ENCODE peak calls at places on chromosomes 1 and 21, in nine cellular contexts. H is fibroblast of mammary gland; C is spleen; U is activated naive CD8-positive, alpha-beta T cell treated with anti-CD3 and anti-CD28 coated beads for 36 hours; J is A172; D is stimulated activated CD4-positive, alpha-beta T cell treated with anti-CD3 and anti-CD28 coated beads, TNF-alpha, amount 100 ng/mL, for 1 hour; G is astrocyte of the cerebellum; T is left ventricle myocardium superior; K is trophoblast cell. Q is an unnamed sample.

GRCh38 chr1:212012034-212012740 is 23.2 kb downstream of the INTS7 start:
- DNase-seq in J (peak), G (peak), C (peak), D (peak), H (peak), U (peak), T (peak), K (peak), Q (no peak)

GRCh38 chr21:46000731-46001641 is 19.4 kb downstream of the COL6A1 start:
- DNase-seq in T (peak), D (no peak), U (no peak), K (no peak), G (no peak), J (no peak), C (peak), H (peak), Q (peak)

GRCh38 chr1:154398141-154398540 is 7.0 kb upstream of the IL6R start:
- DNase-seq in T (no peak), U (no peak), G (no peak), C (no peak), H (no peak), K (no peak), J (no peak), D (no peak), Q (no peak)

GRCh38 chr21:41520560-41521442 is 12.8 kb upstream of the TMPRSS2 start:
- DNase-seq in J (no peak), G (no peak), H (no peak), C (no peak), K (no peak), U (no peak), T (no peak), D (no peak), Q (no peak)

GRCh38 chr21:16408280-16408669 is 678.5 kb downstream of the USP25 start:
- DNase-seq in J (peak), D (no peak), G (no peak), H (no peak), T (no peak), U (no peak), K (no peak), C (no peak), Q (no peak)

GRCh38 chr1:44246806-44247205 is 33.5 kb downstream of the DMAP1 start:
- DNase-seq in J (no peak), C (no peak), K (no peak), H (no peak), G (no peak), D (no peak), T (no peak), U (no peak), Q (no peak)

GRCh38 chr1:241413386-241413785 is 56.4 kb upstream of the RGS7 start:
- DNase-seq in H (peak), K (no peak), C (no peak), D (no peak), T (no peak), U (no peak), G (no peak), J (peak), Q (no peak)

GRCh38 chr1:29197590-29197924 is 15.9 kb upstream of the SRSF4 start:
- DNase-seq in H (peak), U (peak), G (no peak), K (no peak), C (no peak), T (no peak), J (peak), D (no peak), Q (no peak)

GRCh38 chr1:231162970-231163830 is 1.3 kb downstream of the TRIM67 start:
- DNase-seq in K (no peak), G (no peak), T (no peak), H (no peak), U (no peak), J (no peak), D (no peak), C (no peak), Q (no peak)

GRCh38 chr1:163174524-163175437 is 27.9 kb downstream of the RGS5 start:
- DNase-seq in G (peak), D (no peak), H (peak), K (peak), T (peak), U (peak), C (peak), J (peak), Q (peak)

GRCh38 chr1:19621274-19621950 is 22.7 kb upstream of the NBL1 start:
- DNase-seq in D (no peak), C (no peak), U (no peak), J (no peak), H (peak), G (no peak), K (no peak), T (no peak), Q (no peak)

GRCh38 chr1:229280921-229281320 is 10.0 kb downstream of the RAB4A start:
- DNase-seq in H (peak), G (no peak), C (no peak), D (no peak), J (no peak), U (no peak), T (no peak), K (no peak), Q (no peak)

GRCh38 chr1:154736840-154737239 is 128.9 kb upstream of the ADAR start:
- DNase-seq in K (no peak), G (no peak), C (no peak), H (peak), T (no peak), D (no peak), J (peak), U (peak), Q (peak)

GRCh38 chr1:244836135-244836521 is 670 bp downstream of the COX20 start:
- DNase-seq in T (no peak), G (no peak), K (peak), D (no peak), H (peak), U (no peak), C (no peak), J (peak), Q (no peak)

GRCh38 chr1:36183309-36183856 is 27.4 kb downstream of the MAP7D1 start:
- DNase-seq in D (no peak), J (no peak), U (no peak), C (no peak), K (no peak), H (peak), G (no peak), T (no peak), Q (no peak)

GRCh38 chr1:155981266-155982088 is 3.1 kb upstream of the ARHGEF2 start:
- DNase-seq in H (peak), T (no peak), U (no peak), K (peak), J (peak), D (no peak), C (peak), G (no peak), Q (no peak)

GRCh38 chr1:8418301-8418700 is 100.4 kb downstream of the SLC45A1 start:
- DNase-seq in T (no peak), G (no peak), H (no peak), J (no peak), K (no peak), U (no peak), D (no peak), C (no peak), Q (no peak)

GRCh38 chr1:3817138-3817740 is 20.9 kb upstream of the LRRC47 start:
- DNase-seq in C (no peak), J (no peak), D (no peak), G (no peak), U (no peak), T (no peak), H (no peak), K (no peak), Q (peak)

GRCh38 chr1:216823731-216824130 is 100.5 kb upstream of the ESRRG start:
- DNase-seq in C (no peak), G (no peak), J (no peak), H (no peak), U (no peak), D (no peak), K (no peak), T (no peak), Q (no peak)

GRCh38 chr1:76238094-76238551 is 163.6 kb downstream of the ST6GALNAC3 start:
- DNase-seq in K (peak), C (no peak), T (no peak), U (no peak), G (no peak), H (no peak), J (peak), D (no peak), Q (no peak)

GRCh38 chr1:20507248-20507563 is 745 bp downstream of the MUL1 start:
- DNase-seq in D (no peak), C (no peak), H (no peak), J (no peak), G (no peak), T (no peak), K (no peak), U (no peak), Q (no peak)

GRCh38 chr1:241507189-241507820 is 12.2 kb downstream of the FH start:
- DNase-seq in J (no peak), D (no peak), C (no peak), G (no peak), T (no peak), K (no peak), U (no peak), H (peak), Q (no peak)

GRCh38 chr1:23400324-23401110 is 24.0 kb downstream of the TCEA3 start:
- DNase-seq in C (no peak), T (peak), J (no peak), H (peak), K (no peak), G (no peak), D (no peak), U (no peak), Q (no peak)

GRCh38 chr21:17726047-17726446 is 93.1 kb downstream of the C21orf91 start:
- DNase-seq in H (peak), T (no peak), C (no peak), G (no peak), U (no peak), D (no peak), K (peak), J (no peak), Q (no peak)

GRCh38 chr21:41706678-41707077 is 60.2 kb downstream of the RIPK4 start:
- DNase-seq in T (no peak), H (peak), K (no peak), G (no peak), D (no peak), U (no peak), C (no peak), J (peak), Q (peak)

GRCh38 chr1:13960376-13960987 is 260.5 kb downstream of the PRDM2 start:
- DNase-seq in K (peak), C (peak), D (peak), H (peak), T (peak), J (peak), U (peak), G (peak), Q (peak)

GRCh38 chr1:180580237-180580636 is 21.5 kb downstream of the OVAAL start:
- DNase-seq in K (peak), T (no peak), U (no peak), D (no peak), G (no peak), J (peak), C (no peak), H (peak), Q (no peak)

GRCh38 chr1:90940746-90941145 is 81.1 kb downstream of the ZNF644 start:
- DNase-seq in T (no peak), D (no peak), U (no peak), G (no peak), K (no peak), H (no peak), J (no peak), C (no peak), Q (no peak)

GRCh38 chr1:214327519-214327918 is 46.6 kb downstream of the SMYD2 start:
- DNase-seq in K (no peak), T (no peak), C (no peak), J (no peak), U (no peak), H (no peak), D (no peak), G (no peak), Q (no peak)

GRCh38 chr1:226696552-226696951 is 42.5 kb downstream of the ITPKB start:
- DNase-seq in U (no peak), D (no peak), H (peak), C (no peak), J (no peak), T (no peak), K (no peak), G (no peak), Q (peak)

GRCh38 chr1:32142446-32143301 is 34.8 kb downstream of the KPNA6 start:
- DNase-seq in D (no peak), K (peak), U (no peak), J (peak), T (peak), G (peak), H (peak), C (no peak), Q (no peak)

GRCh38 chr1:167273027-167273800 is 52.5 kb downstream of the POU2F1 start:
- DNase-seq in T (no peak), J (peak), U (no peak), H (peak), K (no peak), C (no peak), G (peak), D (no peak), Q (no peak)

GRCh38 chr1:181189691-181190361 is 101.3 kb downstream of the IER5 start:
- DNase-seq in D (peak), J (peak), K (peak), C (peak), U (peak), G (no peak), T (peak), H (peak), Q (peak)

GRCh38 chr21:39385299-39386145 is 36.6 kb upstream of the HMGN1 start:
- DNase-seq in C (peak), H (peak), D (no peak), J (no peak), U (peak), G (peak), K (peak), T (peak), Q (peak)

GRCh38 chr1:56788588-56788987 is 30.6 kb downstream of the FYB2 start:
- DNase-seq in T (peak), C (no peak), J (no peak), H (no peak), U (no peak), G (no peak), D (no peak), K (no peak), Q (no peak)

GRCh38 chr1:1943834-1944570 is 24.9 kb upstream of the TMEM52 start:
- DNase-seq in U (peak), H (no peak), J (peak), K (peak), T (peak), G (no peak), D (no peak), C (peak), Q (peak)

GRCh38 chr1:941027-941587 is 17.4 kb downstream of the SAMD11 start:
- DNase-seq in G (no peak), C (no peak), K (no peak), U (no peak), H (no peak), D (no peak), T (no peak), J (no peak), Q (no peak)

GRCh38 chr1:223628233-223628632 is 37.3 kb downstream of the CAPN8 start:
- DNase-seq in K (peak), U (peak), T (peak), G (no peak), C (no peak), D (no peak), H (peak), J (peak), Q (no peak)

GRCh38 chr1:152533327-152533938 is 19.2 kb downstream of the CRCT1 start:
- DNase-seq in G (no peak), H (peak), C (no peak), U (peak), D (no peak), J (peak), T (no peak), K (peak), Q (no peak)

Q was measured in posterior vena cava.